ENCODE peak calls at places on chromosomes 6 and 20, in four cellular contexts. N is IMR-90, Q is mesothelial cell of epicardium, O is progenitor cell of endocrine pancreas. R is an unnamed sample.

GRCh38 chr6:134288538-134289203 is 29.2 kb downstream of the SGK1 start:
- DNase-seq in O (no peak), Q (no peak), N (peak), R (no peak)

GRCh38 chr6:127026247-127026646 is 92.2 kb upstream of the RSPO3 start:
- DNase-seq in Q (no peak), O (no peak), N (no peak), R (no peak)

GRCh38 chr6:127956260-127956888 is 55.5 kb upstream of the THEMIS start:
- DNase-seq in O (no peak), Q (no peak), N (no peak), R (no peak)

GRCh38 chr20:20491110-20491783 is 123.3 kb downstream of the INSM1 start:
- DNase-seq in Q (no peak), N (peak), O (no peak), R (no peak)

GRCh38 chr20:20022498-20022897 is 5.3 kb downstream of the NAA20 start:
- DNase-seq in O (no peak), N (no peak), Q (no peak), R (no peak)

GRCh38 chr6:90274481-90275030 is 22.1 kb downstream of the BACH2 start:
- DNase-seq in O (no peak), N (no peak), Q (no peak), R (peak)

GRCh38 chr20:35368616-35369423 is 43.0 kb downstream of the UQCC1 start:
- DNase-seq in N (no peak), O (no peak), Q (no peak), R (no peak)

GRCh38 chr6:78605909-78606446 is 261.4 kb upstream of the IRAK1BP1 start:
- DNase-seq in O (no peak), N (peak), Q (no peak), R (no peak)

GRCh38 chr6:163565140-163565539 is 150.6 kb downstream of the QKI start:
- DNase-seq in N (peak), Q (no peak), O (no peak), R (no peak)

DNA sequence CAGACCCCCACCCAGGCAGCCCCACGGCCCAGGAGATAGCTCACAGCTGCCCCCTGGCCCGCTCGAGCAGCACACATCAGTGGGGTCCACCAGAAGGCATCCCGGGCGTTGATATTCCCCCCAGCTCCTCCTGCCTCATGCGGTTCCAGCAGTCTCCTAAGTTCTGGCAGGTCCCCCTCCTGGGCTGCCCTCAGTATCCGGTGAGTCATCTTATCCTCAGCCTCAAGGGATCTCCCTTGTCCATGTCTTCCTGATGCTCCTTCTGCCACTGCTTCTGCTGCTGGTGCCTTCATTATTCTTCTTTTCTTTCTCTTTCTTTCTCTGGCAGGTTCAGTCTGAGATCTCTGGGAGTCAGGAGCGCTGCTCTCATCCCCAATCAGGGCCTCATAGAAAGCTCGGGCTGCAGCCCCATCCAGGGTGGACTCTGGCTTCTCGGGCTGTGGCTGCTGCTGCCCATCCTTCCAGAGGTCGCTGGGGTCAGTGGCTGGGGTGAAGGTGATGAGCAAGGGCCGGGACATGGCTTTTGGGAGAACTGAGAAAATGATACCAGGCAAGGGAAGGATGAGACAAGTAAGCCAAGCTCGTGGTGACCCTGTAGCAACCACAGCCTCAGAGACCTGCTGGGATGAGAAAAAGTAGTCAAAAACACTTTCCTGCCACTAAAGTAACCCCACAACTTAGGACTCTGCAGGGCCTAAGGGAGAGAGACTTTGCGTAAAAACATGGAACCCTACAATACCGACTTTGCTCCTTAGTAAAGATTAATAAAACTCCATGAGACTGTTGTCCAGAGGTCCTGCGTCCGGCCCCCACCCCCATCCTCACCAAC is 622 bp downstream of the GPANK1 start:
- DNase-seq in Q (no peak), N (peak), O (no peak), R (no peak)
- TF ChIP-seq CTCF in Q (no peak), N (no peak), O (no peak), R (no peak)

DNA sequence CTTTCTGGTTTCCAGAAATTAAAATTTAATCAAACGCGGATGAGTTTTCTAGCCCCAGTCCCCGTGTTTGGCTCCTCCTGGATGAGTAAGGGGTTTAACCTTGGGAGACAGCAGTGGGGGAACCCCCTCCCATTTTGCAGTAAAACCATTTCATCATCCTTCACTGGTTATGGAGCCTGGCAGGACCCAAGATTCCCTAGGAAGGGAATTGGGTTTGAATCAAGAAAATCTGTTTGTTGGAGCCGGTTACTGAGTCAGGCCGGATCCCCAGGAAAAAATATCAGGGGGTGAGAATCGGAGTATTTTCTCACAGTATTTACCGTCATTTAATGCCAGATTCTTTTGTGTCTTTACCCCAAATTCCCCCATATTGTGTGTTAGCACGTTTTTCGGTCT is 769 bp downstream of the YWHAB start:
- DNase-seq in N (no peak), O (no peak), Q (no peak), R (no peak)
- TF ChIP-seq CTCF in N (no peak), O (peak), Q (no peak), R (no peak)

GRCh38 chr20:54763366-54763765 is 288.0 kb downstream of the DOK5 start:
- DNase-seq in Q (no peak), O (no peak), N (no peak), R (no peak)

DNA sequence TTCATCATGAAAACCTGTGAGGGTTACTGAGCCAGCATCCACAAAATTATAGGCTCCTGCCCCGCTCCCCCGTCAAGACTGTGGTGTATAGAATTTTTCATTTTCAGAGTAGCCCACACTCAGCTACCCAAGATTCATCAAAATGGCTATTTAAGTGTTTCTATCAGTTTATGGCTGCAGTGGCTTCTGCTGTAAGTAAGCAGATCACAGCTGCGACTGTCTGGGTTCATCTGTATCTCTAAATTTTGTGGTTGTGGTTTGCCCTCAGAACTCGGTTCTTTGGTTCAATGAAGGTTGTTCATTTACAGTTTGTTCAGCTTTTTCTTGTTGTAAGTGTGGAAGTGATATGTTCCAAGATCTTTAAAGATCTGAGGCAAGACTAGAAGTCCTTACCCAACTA is 284.2 kb downstream of the DOK5 start:
- DNase-seq in Q (no peak), N (no peak), O (no peak), R (no peak)
- TF ChIP-seq CTCF in Q (no peak), N (no peak), O (no peak), R (no peak)

GRCh38 chr20:16803965-16804792 is 56.0 kb downstream of the OTOR start:
- DNase-seq in N (peak), O (peak), Q (peak), R (no peak)
- TF ChIP-seq CTCF in N (peak), O (peak), Q (peak), R (peak)

GRCh38 chr20:38002422-38002821 is 30.8 kb downstream of the TTI1 start:
- DNase-seq in O (no peak), N (no peak), Q (no peak), R (no peak)
- TF ChIP-seq CTCF in O (no peak), N (no peak), Q (no peak), R (no peak)

DNA sequence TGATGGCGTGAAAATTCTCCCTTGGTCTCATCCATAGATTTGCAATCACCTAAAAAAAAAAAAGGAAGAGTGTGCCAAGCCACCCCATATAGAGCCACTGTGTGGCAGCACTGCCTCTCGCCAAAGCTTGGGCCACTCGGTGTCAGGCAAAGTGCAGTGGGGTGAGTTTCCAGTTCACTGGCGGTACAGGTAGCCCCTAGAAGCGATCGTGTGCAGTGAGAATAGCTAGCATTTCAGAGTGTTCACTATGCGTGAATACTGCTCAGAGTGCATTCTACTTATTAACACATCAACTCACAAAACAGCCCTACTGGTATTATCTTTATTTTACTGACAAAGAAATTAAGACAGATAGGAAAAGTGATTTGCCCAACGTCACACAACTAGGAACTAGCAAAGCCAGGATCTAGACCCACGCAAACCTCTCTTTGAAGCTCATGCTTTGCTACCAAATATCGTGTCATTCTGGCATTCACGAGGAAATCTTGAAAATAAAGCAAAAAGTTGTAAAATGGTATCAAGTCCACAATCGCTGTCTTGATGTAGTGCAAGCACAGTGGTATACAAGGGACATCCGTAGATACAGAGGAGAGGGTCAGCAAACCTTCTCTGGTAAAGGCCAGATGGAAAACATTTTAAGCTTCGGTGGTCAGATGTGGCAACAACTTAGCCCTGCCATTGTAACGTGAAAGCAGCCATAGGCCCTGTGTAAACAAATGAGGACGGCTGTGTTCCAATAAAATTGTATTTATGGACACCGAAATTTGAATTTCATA is 10.4 kb upstream of the GCNT2 start:
- DNase-seq in N (peak), O (peak), Q (no peak), R (no peak)
- TF ChIP-seq CTCF in N (peak), O (peak), Q (no peak), R (peak)

DNA sequence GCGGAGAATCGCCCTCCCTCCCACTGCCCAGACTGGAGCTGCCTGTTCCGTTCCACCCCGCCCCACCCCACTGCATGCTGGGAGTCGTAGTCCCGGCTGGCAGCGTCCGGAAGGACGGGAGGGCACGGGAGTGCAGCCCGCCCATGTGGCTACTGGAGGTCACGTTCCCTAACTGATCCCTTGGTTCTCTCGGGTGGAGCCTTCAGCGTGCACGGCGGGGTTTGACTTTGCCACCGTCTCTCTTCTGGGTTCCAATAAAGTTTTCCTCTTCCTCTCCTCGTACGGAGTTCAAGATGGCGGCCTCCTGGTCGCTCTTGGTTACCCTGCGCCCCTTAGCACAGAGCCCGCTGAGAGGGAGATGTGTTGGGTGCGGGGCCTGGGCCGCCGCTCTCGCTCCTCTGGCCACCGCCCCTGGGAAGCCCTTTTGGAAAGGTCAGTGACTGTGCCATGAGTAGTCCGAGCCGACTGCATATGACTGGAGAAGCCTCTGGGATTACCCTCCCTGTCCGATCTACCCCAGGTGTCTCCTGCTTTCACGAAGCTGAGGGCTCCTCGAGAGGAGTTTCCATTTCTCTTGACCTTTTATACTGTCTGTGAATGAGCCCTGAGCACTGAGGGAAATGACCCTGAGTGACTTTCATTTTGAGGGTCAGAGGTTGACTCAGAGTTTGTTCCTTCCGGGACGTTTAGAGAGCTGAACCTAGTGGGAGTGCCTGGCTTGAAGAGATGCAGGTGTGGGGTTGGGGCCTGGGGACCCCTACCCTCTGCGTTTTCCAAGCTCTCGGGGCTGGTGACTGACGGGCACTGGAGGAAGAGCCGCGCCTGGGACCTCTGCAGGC is at the start of gene AFG1L:
- DNase-seq in Q (peak), O (peak), N (peak), R (peak)
- TF ChIP-seq CTCF in Q (no peak), O (no peak), N (no peak), R (no peak)

GRCh38 chr6:99427988-99428387 is 2.9 kb upstream of the PNISR start:
- DNase-seq in O (no peak), Q (no peak), N (no peak), R (no peak)

GRCh38 chr6:99424761-99425646 is at the start of gene PNISR:
- DNase-seq in Q (peak), N (peak), O (peak), R (peak)

GRCh38 chr6:99424022-99424421 is 1.1 kb downstream of the PNISR start:
- DNase-seq in O (no peak), Q (no peak), N (no peak), R (no peak)

GRCh38 chr6:99426454-99426762 is 1.3 kb upstream of the PNISR start:
- DNase-seq in N (no peak), O (no peak), Q (no peak), R (no peak)

GRCh38 chr6:99425647-99426453 is 742 bp upstream of the PNISR start:
- DNase-seq in N (peak), Q (peak), O (peak), R (peak)
- TF ChIP-seq CTCF in N (peak), Q (no peak), O (peak), R (peak)